ENCODE peak calls at places on chromosomes 5 and 9, in eight cellular contexts. J, E, U, B, N, Y, M and S are unnamed samples.

GRCh38 chr9:8206720-8207119 is 407.1 kb upstream of the DMAC1 start:
- DNase-seq in E (no peak), M (no peak), Y (no peak), B (no peak), U (no peak), N (no peak), J (no peak), S (no peak)

GRCh38 chr9:114156311-114156657 is 947 bp downstream of the COL27A1 start:
- DNase-seq in E (peak), M (no peak), J (no peak), B (no peak), U (no peak), Y (no peak), N (no peak), S (no peak)

GRCh38 chr9:83707518-83707767 is 315 bp downstream of the UBQLN1 start:
- DNase-seq in U (no peak), N (no peak), B (no peak), E (peak), Y (no peak), J (no peak), M (no peak), S (no peak)

GRCh38 chr9:2227468-2227867 is 212.3 kb downstream of the SMARCA2 start:
- DNase-seq in N (no peak), J (no peak), M (no peak), U (no peak), B (peak), Y (no peak), E (peak), S (no peak)

GRCh38 chr5:389197-389821 is 53.7 kb upstream of the EXOC3 start:
- DNase-seq in M (no peak), B (no peak), U (peak), N (no peak), Y (no peak), J (no peak), E (no peak), S (peak)

GRCh38 chr9:16515879-16516289 is 354.6 kb downstream of the BNC2 start:
- DNase-seq in E (no peak), M (peak), U (no peak), B (no peak), Y (peak), J (peak), N (no peak), S (no peak)

GRCh38 chr5:171426266-171426665 is 6.8 kb downstream of the FGF18 start:
- DNase-seq in E (no peak), Y (no peak), M (no peak), B (no peak), J (no peak), N (no peak), U (no peak), S (no peak)

GRCh38 chr5:121988443-121988842 is 26.7 kb downstream of the SRFBP1 start:
- DNase-seq in Y (no peak), U (no peak), M (no peak), J (no peak), B (no peak), E (no peak), N (no peak), S (no peak)

GRCh38 chr5:10894445-10895054 is 133.5 kb upstream of the DAP start:
- DNase-seq in Y (no peak), B (no peak), E (no peak), N (no peak), J (no peak), U (no peak), M (no peak), S (no peak)

GRCh38 chr5:110055301-110055700 is 365.6 kb downstream of the MAN2A1 start:
- DNase-seq in U (no peak), J (peak), N (no peak), Y (no peak), M (no peak), E (no peak), B (no peak), S (no peak)

GRCh38 chr5:133644000-133644865 is 31.9 kb upstream of the FSTL4 start:
- DNase-seq in N (no peak), J (no peak), Y (no peak), M (no peak), U (no peak), B (no peak), E (no peak), S (no peak)

GRCh38 chr9:109755040-109755439 is 25.0 kb upstream of the PALM2AKAP2 start:
- DNase-seq in Y (no peak), J (no peak), E (no peak), U (no peak), B (no peak), N (no peak), M (no peak), S (no peak)

GRCh38 chr9:69081261-69081660 is 45.7 kb downstream of the FXN start:
- DNase-seq in B (no peak), E (no peak), M (no peak), Y (no peak), J (no peak), N (no peak), U (no peak), S (no peak)

GRCh38 chr5:16492398-16493175 is 27.0 kb upstream of the ZNF622 start:
- DNase-seq in U (no peak), B (no peak), J (peak), N (peak), Y (peak), M (no peak), E (no peak), S (no peak)

GRCh38 chr5:58184910-58185309 is 275.0 kb downstream of the PLK2 start:
- DNase-seq in Y (peak), E (no peak), B (no peak), N (no peak), J (no peak), U (no peak), M (no peak), S (no peak)

GRCh38 chr5:68673451-68674180 is 420.2 kb upstream of the SLC30A5 start:
- DNase-seq in Y (no peak), B (no peak), U (no peak), E (no peak), N (no peak), J (no peak), M (no peak), S (no peak)

GRCh38 chr5:91194861-91195460 is 188.2 kb downstream of the ARRDC3 start:
- DNase-seq in E (no peak), N (peak), B (no peak), Y (no peak), J (no peak), U (no peak), M (no peak), S (no peak)

GRCh38 chr9:91302831-91303230 is 58.9 kb downstream of the AUH start:
- DNase-seq in B (no peak), U (no peak), E (no peak), M (no peak), Y (peak), N (no peak), J (peak), S (no peak)

GRCh38 chr9:128005938-128006337 is 25.1 kb upstream of the EEIG1 start:
- DNase-seq in J (no peak), E (peak), N (no peak), B (peak), Y (peak), U (no peak), M (no peak), S (no peak)

GRCh38 chr9:69527454-69527853 is 144.7 kb downstream of the APBA1 start:
- DNase-seq in J (no peak), U (no peak), Y (no peak), N (no peak), B (no peak), M (no peak), E (no peak), S (no peak)

GRCh38 chr5:169875091-169875727 is 105.1 kb downstream of the INSYN2B start:
- DNase-seq in E (peak), Y (no peak), U (no peak), B (no peak), J (no peak), N (no peak), M (no peak), S (no peak)

GRCh38 chr9:109252291-109252690 is 68.6 kb downstream of the EPB41L4B start:
- DNase-seq in Y (no peak), J (no peak), U (no peak), E (no peak), B (no peak), M (no peak), N (no peak), S (no peak)

GRCh38 chr5:123865641-123866040 is 353.7 kb downstream of the CSNK1G3 start:
- DNase-seq in M (no peak), E (no peak), Y (no peak), B (no peak), J (no peak), U (no peak), N (no peak), S (no peak)

GRCh38 chr5:99141534-99142135 is 212.8 kb upstream of the CHD1 start:
- DNase-seq in U (no peak), B (no peak), E (peak), N (no peak), J (no peak), Y (peak), M (no peak), S (no peak)

GRCh38 chr5:81165493-81166119 is 67.5 kb upstream of the CKMT2 start:
- DNase-seq in E (peak), M (peak), Y (peak), N (peak), B (no peak), U (peak), J (peak), S (peak)

DNA sequence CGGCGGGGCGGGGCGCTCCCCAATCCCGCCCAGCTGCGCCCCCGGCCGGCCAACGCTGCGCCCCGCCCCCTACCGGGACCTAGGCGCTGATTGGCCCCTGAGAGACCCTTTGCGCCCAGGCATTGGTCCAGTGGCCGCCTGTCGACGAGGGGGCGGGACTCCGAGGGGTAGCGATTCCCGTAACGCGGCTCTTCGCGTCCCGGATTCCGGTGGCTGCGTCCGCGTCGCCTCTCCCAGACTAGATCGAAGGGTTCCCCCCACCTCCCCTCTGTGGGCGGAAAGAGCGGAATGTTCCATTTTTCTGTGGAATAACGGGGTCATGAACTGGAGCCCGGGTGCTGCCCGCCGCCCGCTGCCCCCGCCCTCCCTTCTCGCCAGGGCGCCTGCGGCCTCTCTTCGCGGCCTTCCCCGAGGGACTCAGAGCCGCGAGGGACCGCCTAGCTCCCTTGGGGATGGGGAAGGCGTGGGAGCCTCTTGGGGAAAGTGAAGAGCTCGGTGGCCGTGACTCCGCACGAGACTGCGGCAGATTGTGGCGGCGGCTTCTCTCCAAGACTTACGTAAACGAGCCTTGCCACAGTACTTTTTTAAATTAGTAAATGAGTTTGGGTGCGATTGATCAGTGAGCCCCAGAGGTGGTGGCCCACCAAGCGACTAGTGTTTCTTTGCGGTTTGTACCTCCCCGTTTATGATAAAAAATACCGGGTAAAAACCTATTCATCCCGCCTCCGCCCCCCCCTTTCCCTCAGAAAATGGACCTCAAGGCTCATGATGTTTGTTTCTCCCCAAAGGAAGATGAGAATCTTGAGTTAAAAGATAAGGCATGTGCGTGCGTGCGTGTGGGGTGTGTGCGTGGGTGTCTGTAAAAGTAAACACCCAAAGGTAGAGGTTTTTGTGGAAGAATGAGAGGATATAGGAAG is 493 bp upstream of the IL6ST start:
- DNase-seq in E (peak), M (peak), U (peak), J (peak), N (peak), B (peak), Y (peak), S (peak)
- TF ChIP-seq CTCF in E (peak), M (no peak), U (peak), J (no peak), N (no peak), B (no peak), Y (no peak), S (peak)

GRCh38 chr9:18245911-18246310 is 228.0 kb upstream of the ADAMTSL1 start:
- DNase-seq in J (no peak), Y (no peak), B (no peak), E (no peak), M (no peak), N (no peak), U (no peak), S (no peak)
- TF ChIP-seq CTCF in J (peak), Y (no peak), B (no peak), E (no peak), M (no peak), N (no peak), U (no peak), S (no peak)

GRCh38 chr5:149757956-149758355 is 27.8 kb downstream of the PPARGC1B start:
- DNase-seq in M (no peak), U (no peak), E (no peak), J (no peak), N (no peak), B (no peak), Y (no peak), S (no peak)
- TF ChIP-seq CTCF in M (no peak), U (no peak), E (no peak), J (no peak), N (no peak), B (no peak), Y (no peak), S (no peak)

DNA sequence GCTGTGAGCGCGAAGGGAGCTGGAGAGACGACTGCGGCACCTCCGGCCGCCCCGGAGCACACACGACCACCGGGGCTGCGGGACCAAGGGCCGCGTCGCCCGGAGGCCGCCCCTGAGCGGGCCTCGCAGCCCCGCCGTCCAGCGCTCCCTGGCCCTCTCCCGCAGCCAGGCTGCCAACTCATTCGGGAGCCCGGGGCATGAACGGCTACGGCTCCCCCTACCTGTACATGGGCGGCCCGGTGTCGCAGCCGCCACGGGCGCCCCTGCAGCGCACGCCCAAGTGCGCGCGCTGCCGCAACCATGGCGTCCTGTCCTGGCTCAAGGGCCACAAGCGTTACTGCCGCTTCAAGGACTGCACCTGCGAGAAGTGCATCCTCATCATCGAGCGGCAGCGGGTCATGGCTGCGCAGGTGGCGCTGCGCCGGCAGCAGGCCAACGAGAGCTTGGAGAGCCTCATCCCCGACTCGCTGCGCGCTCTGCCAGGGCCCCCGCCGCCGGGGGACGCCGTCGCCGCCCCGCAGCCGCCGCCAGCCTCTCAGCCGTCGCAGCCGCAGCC is 428 bp downstream of the DMRT3 start:
- DNase-seq in M (no peak), Y (peak), B (no peak), N (no peak), E (no peak), U (peak), J (no peak), S (no peak)
- TF ChIP-seq CTCF in M (no peak), Y (peak), B (no peak), N (no peak), E (no peak), U (no peak), J (no peak), S (no peak)

GRCh38 chr5:161009194-161009593 is 157.2 kb upstream of the ATP10B start:
- DNase-seq in N (no peak), Y (no peak), B (no peak), U (no peak), E (no peak), M (no peak), J (no peak), S (no peak)
- TF ChIP-seq CTCF in N (no peak), Y (no peak), B (no peak), U (no peak), E (no peak), M (no peak), J (no peak), S (no peak)

DNA sequence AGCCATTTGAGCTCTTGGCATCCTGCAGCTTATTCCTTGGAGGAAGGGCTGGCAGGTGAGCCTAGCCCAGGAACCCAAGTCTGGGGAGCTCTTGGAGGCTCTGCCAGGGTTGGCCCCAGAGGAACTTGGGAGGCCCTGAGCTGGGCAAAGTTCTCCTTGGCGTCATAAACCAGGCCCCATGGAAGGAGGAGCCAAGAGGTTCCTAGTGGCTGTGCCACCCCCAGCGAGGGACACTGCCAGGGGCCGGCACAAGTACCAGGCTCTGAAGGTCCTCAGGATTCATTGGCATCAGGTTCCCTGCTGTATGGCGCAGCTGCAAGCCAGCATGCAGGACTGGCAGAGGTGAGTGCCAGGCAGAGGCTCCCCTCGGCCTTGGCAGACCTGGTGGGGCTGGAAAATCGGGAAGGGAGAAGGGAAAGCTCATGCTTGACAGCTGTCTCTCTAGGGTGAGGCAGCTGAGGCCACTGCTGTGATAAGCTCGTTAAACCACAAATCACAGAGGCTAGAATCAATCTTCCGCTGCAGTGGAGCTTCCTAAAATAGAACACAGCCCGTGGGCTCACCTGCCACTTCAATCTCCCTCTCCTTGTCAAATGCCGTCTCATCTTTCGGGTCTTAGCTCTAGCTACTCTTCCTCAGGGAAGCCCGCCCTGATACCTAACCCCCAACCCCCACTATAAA is 54.5 kb upstream of the SYNPO start:
- DNase-seq in M (no peak), B (peak), Y (no peak), U (no peak), J (no peak), N (peak), E (no peak), S (no peak)
- TF ChIP-seq CTCF in M (no peak), B (no peak), Y (no peak), U (no peak), J (no peak), N (no peak), E (no peak), S (no peak)